ENCODE peak calls at places on chromosome 15, in seven cellular contexts. One of them, this sample, is unnamed.

GRCh38 chr15:53472210-53472609 is 287.3 kb downstream of the WDR72 start:
- DNase-seq in trophoblast cell: no peak
- DNase-seq in mesenchymal stem cell: no peak
- DNase-seq in mesendoderm: no peak
- DNase-seq in H9: no peak
- DNase-seq in IMR-90: no peak
- DNase-seq in neuronal stem cell: no peak
- DNase-seq in this sample: no peak

GRCh38 chr15:78956937-78957336 is 12.1 kb upstream of the CTSH start:
- DNase-seq in mesenchymal stem cell: no peak
- DNase-seq in mesendoderm: peak; percentile 95
- DNase-seq in neuronal stem cell: no peak
- DNase-seq in trophoblast cell: no peak
- DNase-seq in H9: no peak
- DNase-seq in IMR-90: no peak
- DNase-seq in this sample: no peak

GRCh38 chr15:71800190-71800589 is 10.2 kb upstream of the NR2E3 start:
- DNase-seq in neuronal stem cell: no peak
- DNase-seq in H9: no peak
- DNase-seq in mesenchymal stem cell: no peak
- DNase-seq in trophoblast cell: no peak
- DNase-seq in IMR-90: no peak
- DNase-seq in mesendoderm: no peak
- DNase-seq in this sample: no peak

GRCh38 chr15:67021455-67021854 is 43.9 kb upstream of the SMAD3 start:
- DNase-seq in mesenchymal stem cell: no peak
- DNase-seq in trophoblast cell: peak; percentile 48
- DNase-seq in mesendoderm: peak; percentile 67
- DNase-seq in neuronal stem cell: no peak
- DNase-seq in IMR-90: no peak
- DNase-seq in H9: peak; percentile 56
- DNase-seq in this sample: peak; percentile 43

GRCh38 chr15:79179108-79179561 is 88.6 kb upstream of the RASGRF1 start:
- DNase-seq in H9: peak; percentile 65
- DNase-seq in neuronal stem cell: no peak
- DNase-seq in IMR-90: peak; percentile 55
- DNase-seq in mesendoderm: peak; percentile 92
- DNase-seq in trophoblast cell: peak; percentile 99
- DNase-seq in mesenchymal stem cell: peak; percentile 77
- DNase-seq in this sample: no peak

GRCh38 chr15:55230051-55230670 is 33.4 kb upstream of the RSL24D1 start:
- DNase-seq in neuronal stem cell: no peak
- DNase-seq in mesendoderm: no peak
- DNase-seq in H9: no peak
- DNase-seq in trophoblast cell: no peak
- DNase-seq in mesenchymal stem cell: no peak
- DNase-seq in IMR-90: peak; percentile 32
- DNase-seq in this sample: no peak

GRCh38 chr15:60326824-60327654 is 70.7 kb downstream of the ANXA2 start:
- DNase-seq in trophoblast cell: peak; percentile 41
- DNase-seq in neuronal stem cell: peak; percentile 68
- DNase-seq in IMR-90: peak; percentile 52
- DNase-seq in H9: no peak
- DNase-seq in mesendoderm: peak; percentile 62
- DNase-seq in mesenchymal stem cell: peak; percentile 57
- DNase-seq in this sample: no peak

GRCh38 chr15:85411992-85412538 is 31.7 kb downstream of the AKAP13 start:
- DNase-seq in H9: no peak
- DNase-seq in mesendoderm: no peak
- DNase-seq in neuronal stem cell: no peak
- DNase-seq in IMR-90: peak; percentile 75
- DNase-seq in mesenchymal stem cell: peak; percentile 66
- DNase-seq in trophoblast cell: no peak
- DNase-seq in this sample: no peak

GRCh38 chr15:87863152-87863551 is 393.4 kb downstream of the NTRK3 start:
- DNase-seq in IMR-90: peak; percentile 16
- DNase-seq in trophoblast cell: no peak
- DNase-seq in neuronal stem cell: peak; percentile 39
- DNase-seq in H9: peak; percentile 40
- DNase-seq in mesenchymal stem cell: peak; percentile 19
- DNase-seq in mesendoderm: peak; percentile 40
- DNase-seq in this sample: peak; percentile 7

GRCh38 chr15:43150171-43150929 is 17.0 kb downstream of the TMEM62 start:
- DNase-seq in mesenchymal stem cell: peak; percentile 99
- DNase-seq in mesendoderm: peak; percentile 65
- DNase-seq in IMR-90: peak; percentile 98
- DNase-seq in trophoblast cell: peak; percentile 81
- DNase-seq in H9: no peak
- DNase-seq in neuronal stem cell: no peak
- DNase-seq in this sample: no peak

GRCh38 chr15:66452421-66452820 is 45.1 kb downstream of the SNAPC5 start:
- DNase-seq in H9: no peak
- DNase-seq in neuronal stem cell: no peak
- DNase-seq in IMR-90: no peak
- DNase-seq in mesendoderm: no peak
- DNase-seq in trophoblast cell: no peak
- DNase-seq in mesenchymal stem cell: no peak
- DNase-seq in this sample: no peak

GRCh38 chr15:67690936-67691335 is 134.4 kb upstream of the SKOR1 start:
- DNase-seq in H9: no peak
- DNase-seq in mesenchymal stem cell: peak; percentile 46
- DNase-seq in IMR-90: peak; percentile 77
- DNase-seq in trophoblast cell: no peak
- DNase-seq in mesendoderm: no peak
- DNase-seq in neuronal stem cell: no peak
- DNase-seq in this sample: no peak

DNA sequence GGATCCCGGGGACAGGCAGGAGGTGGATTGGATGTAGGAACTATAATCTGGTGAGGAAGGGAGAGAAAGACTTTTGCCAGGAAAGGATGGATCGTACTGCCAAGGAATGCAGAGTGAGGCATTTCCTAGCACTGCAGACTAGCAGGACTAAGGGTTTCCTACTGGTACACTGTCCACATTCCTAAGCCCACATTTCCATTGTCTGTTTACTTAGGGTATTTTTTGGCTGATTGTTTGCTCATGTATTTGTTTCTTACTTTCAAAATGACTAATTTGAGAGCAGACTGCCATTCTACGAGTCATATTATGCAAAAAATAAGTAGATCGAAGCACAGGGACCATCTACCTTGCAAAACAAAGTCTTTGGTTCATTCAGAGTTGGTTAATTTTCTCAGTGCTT is 1029.5 kb upstream of the NR2F2 start:
- DNase-seq in neuronal stem cell: no peak
- DNase-seq in trophoblast cell: peak; percentile 10
- DNase-seq in mesenchymal stem cell: peak; percentile 45
- DNase-seq in IMR-90: peak; percentile 64
- DNase-seq in mesendoderm: no peak
- DNase-seq in H9: no peak
- DNase-seq in this sample: no peak
- H2BK5ac ChIP-seq in neuronal stem cell: no peak overlapping the region
- H2BK5ac ChIP-seq in trophoblast cell: no peak overlapping the region
- H2BK5ac ChIP-seq in mesenchymal stem cell: no peak overlapping the region
- H2BK5ac ChIP-seq in IMR-90: no peak overlapping the region
- H2BK5ac ChIP-seq in mesendoderm: no peak overlapping the region
- H2BK5ac ChIP-seq in H9: no peak overlapping the region
- H2BK5ac ChIP-seq in this sample: no peak overlapping the region

DNA sequence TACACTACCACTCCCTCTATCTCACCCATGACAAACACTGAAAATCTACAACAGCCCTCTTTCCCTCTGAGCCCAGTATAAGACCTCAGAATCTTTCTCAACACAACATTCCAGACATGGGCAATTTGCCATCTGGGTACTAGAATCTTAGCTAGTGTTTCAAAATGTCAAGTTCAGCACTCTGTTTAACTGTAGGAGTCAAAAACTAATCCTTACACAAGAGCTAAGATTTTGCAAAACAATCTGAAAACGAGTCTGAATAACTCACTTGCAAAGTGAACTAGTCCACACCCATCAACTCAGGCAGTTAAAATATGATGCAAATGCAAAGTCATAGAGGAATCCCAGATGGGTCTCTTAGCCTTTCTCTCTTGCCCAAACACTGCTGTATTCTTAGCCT is 67.8 kb downstream of the GPR176 start:
- DNase-seq in mesendoderm: no peak
- DNase-seq in H9: no peak
- DNase-seq in mesenchymal stem cell: peak; percentile 82
- DNase-seq in neuronal stem cell: no peak
- DNase-seq in trophoblast cell: no peak
- DNase-seq in IMR-90: peak; percentile 74
- DNase-seq in this sample: no peak
- H2BK5ac ChIP-seq in mesendoderm: no peak overlapping the region
- H2BK5ac ChIP-seq in H9: no peak overlapping the region
- H2BK5ac ChIP-seq in mesenchymal stem cell: no peak overlapping the region
- H2BK5ac ChIP-seq in neuronal stem cell: no peak overlapping the region
- H2BK5ac ChIP-seq in trophoblast cell: no peak overlapping the region
- H2BK5ac ChIP-seq in IMR-90: peak overlapping the region; percentile 56
- H2BK5ac ChIP-seq in this sample: no peak overlapping the region

DNA sequence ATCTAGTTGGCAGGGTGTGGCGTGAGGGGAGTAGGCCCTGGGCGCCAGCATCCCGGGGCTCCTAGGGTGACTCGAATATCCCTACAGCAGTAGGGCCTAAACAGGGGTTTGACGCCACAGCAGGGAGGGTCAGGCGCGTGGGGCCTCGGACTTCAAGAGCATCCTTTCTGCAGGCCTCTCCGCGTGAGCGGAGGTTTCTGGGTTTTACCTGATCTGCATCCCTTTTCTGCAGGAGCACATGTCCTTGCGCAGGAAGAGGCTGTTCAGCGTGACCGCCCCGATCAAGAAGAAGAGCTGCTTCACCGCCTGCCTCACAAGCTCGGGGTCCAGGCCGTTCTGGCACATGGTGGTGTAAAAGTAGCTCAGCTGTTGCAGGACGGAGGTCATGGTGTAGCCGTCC is 13.5 kb upstream of the GNB5 start:
- DNase-seq in IMR-90: no peak
- DNase-seq in H9: no peak
- DNase-seq in neuronal stem cell: no peak
- DNase-seq in mesendoderm: no peak
- DNase-seq in mesenchymal stem cell: no peak
- DNase-seq in trophoblast cell: no peak
- DNase-seq in this sample: no peak
- H2BK5ac ChIP-seq in IMR-90: no peak overlapping the region
- H2BK5ac ChIP-seq in H9: no peak overlapping the region
- H2BK5ac ChIP-seq in neuronal stem cell: peak overlapping the region; percentile 57
- H2BK5ac ChIP-seq in mesendoderm: no peak overlapping the region
- H2BK5ac ChIP-seq in mesenchymal stem cell: no peak overlapping the region
- H2BK5ac ChIP-seq in trophoblast cell: no peak overlapping the region
- H2BK5ac ChIP-seq in this sample: peak overlapping the region; percentile 13

GRCh38 chr15:77021803-77022381 is 27.0 kb downstream of the PSTPIP1 start:
- DNase-seq in H9: no peak
- DNase-seq in neuronal stem cell: no peak
- DNase-seq in trophoblast cell: no peak
- DNase-seq in IMR-90: peak; percentile 68
- DNase-seq in mesendoderm: no peak
- DNase-seq in mesenchymal stem cell: peak; percentile 29
- DNase-seq in this sample: no peak

GRCh38 chr15:77024273-77025065 is 29.5 kb downstream of the PSTPIP1 start:
- DNase-seq in mesendoderm: peak; percentile 56
- DNase-seq in IMR-90: peak; percentile 27
- DNase-seq in neuronal stem cell: peak; percentile 66
- DNase-seq in H9: peak; percentile 76
- DNase-seq in trophoblast cell: peak; percentile 21
- DNase-seq in mesenchymal stem cell: peak; percentile 45
- DNase-seq in this sample: no peak

GRCh38 chr15:77023576-77024272 is 28.8 kb downstream of the PSTPIP1 start:
- DNase-seq in IMR-90: no peak
- DNase-seq in trophoblast cell: no peak
- DNase-seq in H9: peak; percentile 28
- DNase-seq in mesenchymal stem cell: no peak
- DNase-seq in neuronal stem cell: no peak
- DNase-seq in mesendoderm: no peak
- DNase-seq in this sample: no peak

GRCh38 chr15:77021088-77021481 is 26.2 kb downstream of the PSTPIP1 start:
- DNase-seq in mesendoderm: no peak
- DNase-seq in mesenchymal stem cell: no peak
- DNase-seq in neuronal stem cell: no peak
- DNase-seq in IMR-90: no peak
- DNase-seq in trophoblast cell: no peak
- DNase-seq in H9: no peak
- DNase-seq in this sample: no peak

GRCh38 chr15:77022646-77023575 is 28.0 kb downstream of the PSTPIP1 start:
- DNase-seq in neuronal stem cell: no peak
- DNase-seq in trophoblast cell: no peak
- DNase-seq in mesenchymal stem cell: no peak
- DNase-seq in H9: peak; percentile 18
- DNase-seq in IMR-90: no peak
- DNase-seq in mesendoderm: no peak
- DNase-seq in this sample: no peak
- H2BK5ac ChIP-seq in neuronal stem cell: no peak overlapping the region
- H2BK5ac ChIP-seq in trophoblast cell: no peak overlapping the region
- H2BK5ac ChIP-seq in mesenchymal stem cell: no peak overlapping the region
- H2BK5ac ChIP-seq in H9: no peak overlapping the region
- H2BK5ac ChIP-seq in IMR-90: peak overlapping the region; percentile 68
- H2BK5ac ChIP-seq in mesendoderm: no peak overlapping the region
- H2BK5ac ChIP-seq in this sample: no peak overlapping the region

DNA sequence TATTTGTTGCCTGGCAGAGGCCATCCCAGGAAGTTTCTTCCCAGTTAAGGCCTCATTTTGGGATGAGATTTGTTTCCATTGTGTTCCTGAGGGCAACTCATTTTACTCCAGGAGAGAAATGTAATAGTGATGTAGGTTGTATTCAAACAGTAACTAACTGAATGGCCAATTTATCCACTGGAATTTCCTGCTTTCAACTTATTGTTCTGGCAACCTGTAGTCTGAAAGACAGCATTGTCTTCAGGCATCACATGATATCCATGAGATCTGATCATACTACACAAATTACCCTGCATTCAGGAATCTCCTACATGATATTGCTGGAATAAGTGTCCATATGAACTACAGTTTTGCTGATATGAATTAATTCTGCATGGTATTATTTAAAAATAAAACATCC is 79.5 kb upstream of the FGF7 start:
- DNase-seq in H9: no peak
- DNase-seq in mesendoderm: no peak
- DNase-seq in IMR-90: no peak
- DNase-seq in mesenchymal stem cell: no peak
- DNase-seq in neuronal stem cell: no peak
- DNase-seq in trophoblast cell: no peak
- DNase-seq in this sample: no peak
- H2BK5ac ChIP-seq in H9: no peak overlapping the region
- H2BK5ac ChIP-seq in mesendoderm: no peak overlapping the region
- H2BK5ac ChIP-seq in IMR-90: no peak overlapping the region
- H2BK5ac ChIP-seq in mesenchymal stem cell: no peak overlapping the region
- H2BK5ac ChIP-seq in neuronal stem cell: no peak overlapping the region
- H2BK5ac ChIP-seq in trophoblast cell: no peak overlapping the region
- H2BK5ac ChIP-seq in this sample: no peak overlapping the region